ENCODE peak calls at places on chromosomes 5 and 9, in four cellular contexts. K is GM13976, M is fibroblast of lung, S is fibroblast of mammary gland. D is an unnamed sample.

GRCh38 chr5:170782438-170782837 is 1.1 kb upstream of the GABRP start:
- DNase-seq in K (no peak), M (no peak), S (no peak), D (no peak)

GRCh38 chr9:117034862-117035261 is 347.8 kb downstream of the TRIM32 start:
- DNase-seq in K (no peak), M (no peak), S (no peak), D (no peak)

GRCh38 chr9:87812375-87813118 is 70.1 kb upstream of the SPATA31E1 start:
- DNase-seq in K (peak), M (peak), S (peak), D (peak)

GRCh38 chr9:81634437-81634836 is 54.9 kb downstream of the TLE1 start:
- DNase-seq in K (no peak), M (no peak), S (no peak), D (no peak)

GRCh38 chr5:14399054-14399657 is 182.4 kb upstream of the OTULINL start:
- DNase-seq in K (peak), M (peak), S (peak), D (peak)

GRCh38 chr9:113139225-113139829 is 11.5 kb upstream of the SLC31A2 start:
- DNase-seq in K (no peak), M (no peak), S (no peak), D (no peak)

GRCh38 chr9:137136261-137136925 is 2.6 kb upstream of the GRIN1 start:
- DNase-seq in K (no peak), M (no peak), S (no peak), D (no peak)

GRCh38 chr9:95413793-95414192 is 96.3 kb upstream of the FANCC start:
- DNase-seq in K (no peak), M (no peak), S (no peak), D (no peak)

GRCh38 chr5:141547921-141548320 is 59.0 kb downstream of the PCDHGC5 start:
- DNase-seq in K (no peak), M (no peak), S (no peak), D (no peak)

GRCh38 chr5:97838214-97838613 is 655.2 kb upstream of the RIOK2 start:
- DNase-seq in K (peak), M (peak), S (peak), D (peak)

GRCh38 chr9:13354733-13355132 is 75.2 kb upstream of the MPDZ start:
- DNase-seq in K (no peak), M (peak), S (peak), D (no peak)

GRCh38 chr9:13352451-13352979 is 73.0 kb upstream of the MPDZ start:
- DNase-seq in K (no peak), M (no peak), S (no peak), D (no peak)

DNA sequence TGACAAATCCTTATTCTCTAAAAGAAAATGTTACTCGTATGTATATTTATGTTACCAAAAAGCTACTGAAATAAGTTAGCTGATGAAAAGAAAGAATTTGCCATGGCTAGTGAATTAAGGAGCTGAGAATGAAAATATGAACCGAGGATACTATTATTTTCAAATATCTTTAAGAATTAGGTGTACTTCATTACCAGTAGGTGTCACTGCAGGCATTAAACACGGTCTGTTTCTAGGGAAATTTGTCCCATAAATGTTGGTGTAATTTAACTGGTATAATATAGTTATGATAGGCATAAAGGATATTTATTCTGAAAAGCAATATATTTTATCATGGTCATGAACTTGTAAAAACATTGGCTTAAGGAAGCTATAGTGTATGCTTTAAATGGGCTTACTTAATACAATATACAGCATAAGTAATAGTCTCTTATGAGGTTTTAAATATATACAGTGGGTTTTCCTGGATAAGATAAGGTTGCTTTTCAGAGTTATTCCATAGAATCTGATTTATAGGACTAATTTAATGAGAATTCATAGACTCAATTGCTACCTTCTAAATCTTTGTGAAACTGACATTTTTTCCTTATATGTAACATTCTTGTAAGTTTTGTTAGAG is 72.4 kb upstream of the MPDZ start:
- DNase-seq in K (no peak), M (peak), S (peak), D (peak)
- TF ChIP-seq CTCF in K (peak), M (peak), S (peak), D (peak)

GRCh38 chr5:180206993-180207392 is 2.0 kb downstream of the RASGEF1C start:
- DNase-seq in K (no peak), M (no peak), S (no peak), D (no peak)

GRCh38 chr5:180208038-180208434 is 975 bp downstream of the RASGEF1C start:
- DNase-seq in K (no peak), M (no peak), S (no peak), D (no peak)

GRCh38 chr5:180209137-180209581 is at the start of gene RASGEF1C:
- DNase-seq in K (peak), M (peak), S (peak), D (peak)

GRCh38 chr5:180207593-180207992 is 1.4 kb downstream of the RASGEF1C start:
- DNase-seq in K (no peak), M (no peak), S (no peak), D (no peak)

GRCh38 chr5:180208435-180209081 is 453 bp downstream of the RASGEF1C start:
- DNase-seq in K (no peak), M (no peak), S (no peak), D (no peak)
- TF ChIP-seq CTCF in K (no peak), M (no peak), S (no peak), D (no peak)

GRCh38 chr5:172833691-172834569 is at the start of gene ERGIC1:
- DNase-seq in K (peak), M (peak), S (peak), D (peak)
- TF ChIP-seq CTCF in K (no peak), M (no peak), S (no peak), D (no peak)

DNA sequence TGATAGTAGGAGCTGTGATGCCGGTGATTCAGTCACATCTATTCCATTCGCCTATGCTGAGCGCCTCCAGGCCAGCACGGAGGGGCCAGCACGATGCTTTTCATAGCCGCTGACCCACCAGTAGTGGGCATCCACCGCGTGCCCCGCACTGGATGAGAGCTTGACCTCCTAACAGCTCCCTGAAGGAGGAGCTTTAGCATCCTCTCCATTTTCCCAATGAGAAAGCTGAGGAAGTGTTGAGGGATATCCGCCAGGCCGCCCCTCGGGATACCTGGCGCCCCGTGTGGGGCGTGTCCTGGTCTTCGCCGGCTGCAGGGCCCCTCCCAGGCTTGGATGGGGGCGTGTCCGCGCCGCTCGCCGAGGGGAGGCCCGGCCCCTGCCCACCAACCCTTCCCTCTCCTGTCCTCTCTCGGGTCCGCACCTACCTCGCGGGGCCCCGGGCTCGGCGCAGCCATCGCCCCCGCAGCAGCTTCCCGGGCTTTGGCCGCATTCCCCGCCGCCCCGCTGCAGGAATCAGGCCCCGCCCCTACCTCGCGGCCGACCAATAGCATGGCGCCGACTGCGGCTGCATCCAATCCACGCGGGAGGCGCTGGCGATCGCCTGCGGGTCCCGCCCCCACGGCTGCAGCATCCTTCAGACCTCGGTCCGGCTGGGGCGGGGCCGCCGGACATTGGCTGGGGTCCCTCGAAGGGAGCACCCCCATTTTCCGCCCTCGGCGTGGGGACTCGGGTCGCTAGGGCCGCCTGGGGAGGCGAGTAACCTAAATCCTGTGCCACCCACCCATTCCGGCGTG is at the start of gene PIP5KL1:
- DNase-seq in K (peak), M (peak), S (peak), D (peak)
- TF ChIP-seq CTCF in K (no peak), M (peak), S (peak), D (peak)

GRCh38 chr9:92438900-92439526 is 14.7 kb upstream of the OMD start:
- DNase-seq in K (no peak), M (peak), S (peak), D (no peak)
- TF ChIP-seq CTCF in K (no peak), M (peak), S (peak), D (no peak)

DNA sequence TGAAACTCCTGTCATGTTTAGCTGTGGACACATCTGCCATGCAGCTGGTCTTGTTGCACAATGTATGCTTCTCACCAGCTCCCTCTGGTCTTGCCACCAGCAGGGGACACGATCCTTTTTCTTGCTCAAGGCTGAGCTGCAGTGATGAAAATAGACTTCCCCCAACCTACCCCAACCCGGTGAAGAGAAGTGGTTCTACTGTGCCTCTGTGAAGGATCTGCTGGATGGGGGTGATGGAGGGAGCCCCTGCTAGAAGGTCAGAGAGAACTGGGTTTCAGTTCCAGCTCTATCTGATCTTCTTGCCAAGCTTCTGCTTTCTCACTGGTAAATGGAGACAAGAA is 185.3 kb upstream of the KLF4 start:
- DNase-seq in K (no peak), M (peak), S (peak), D (no peak)
- TF ChIP-seq CTCF in K (no peak), M (no peak), S (no peak), D (no peak)

GRCh38 chr5:154940772-154941620 is at the start of gene MRPL22:
- DNase-seq in K (peak), M (peak), S (peak), D (peak)
- TF ChIP-seq CTCF in K (no peak), M (no peak), S (no peak), D (no peak)

DNA sequence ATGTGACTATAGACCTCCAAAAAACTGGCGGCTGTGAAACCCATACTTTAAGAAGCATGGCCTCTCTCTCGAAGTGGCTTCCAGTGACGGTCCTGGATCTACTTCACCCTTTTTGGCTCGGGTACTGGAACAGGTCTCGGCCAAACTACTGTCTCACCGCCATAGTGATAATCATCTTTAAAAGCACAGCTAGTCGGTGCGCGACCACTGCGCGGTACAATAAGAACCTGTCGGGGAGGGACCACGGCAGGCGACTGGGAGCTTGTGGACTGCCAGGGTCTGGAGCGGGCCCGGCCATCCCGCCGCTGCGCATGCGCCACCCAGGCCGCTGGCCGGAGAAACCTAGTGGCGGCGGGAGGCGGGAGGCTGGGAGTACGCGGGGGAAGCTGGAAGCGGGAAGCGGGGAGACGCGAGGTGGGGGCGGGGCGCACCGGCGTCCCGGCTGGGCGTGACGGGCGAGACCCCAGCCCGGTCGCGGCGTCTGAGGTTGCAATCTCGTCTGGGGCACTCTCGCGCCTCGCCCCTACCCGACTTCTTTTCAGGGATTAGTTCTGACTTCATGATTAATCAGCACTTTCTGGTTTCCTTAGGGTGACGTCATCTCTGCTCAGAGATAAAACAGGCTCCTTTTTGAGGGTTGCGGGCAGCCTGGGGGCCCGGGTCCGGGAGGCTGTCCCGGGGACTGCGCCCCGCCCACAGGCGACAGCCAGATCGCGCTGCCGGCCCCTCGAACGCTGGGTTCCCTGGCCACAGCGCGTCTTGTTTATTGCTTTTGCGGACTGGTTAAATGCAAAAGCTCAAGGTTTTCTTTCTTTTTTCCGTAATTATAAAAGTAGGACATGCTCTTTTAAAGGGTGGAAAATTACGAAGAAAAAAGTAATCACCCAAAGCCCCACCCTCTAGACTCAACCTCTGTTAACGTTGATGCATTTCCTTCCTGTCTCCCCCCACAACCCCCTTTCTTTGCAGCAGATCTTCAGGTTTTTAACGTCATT is 266.8 kb downstream of the CWC27 start:
- DNase-seq in K (peak), M (peak), S (peak), D (peak)
- TF ChIP-seq CTCF in K (no peak), M (no peak), S (no peak), D (no peak)

GRCh38 chr5:173875189-173875588 is 13.0 kb upstream of the CPEB4 start:
- DNase-seq in K (no peak), M (no peak), S (no peak), D (no peak)
- TF ChIP-seq CTCF in K (no peak), M (no peak), S (no peak), D (no peak)

DNA sequence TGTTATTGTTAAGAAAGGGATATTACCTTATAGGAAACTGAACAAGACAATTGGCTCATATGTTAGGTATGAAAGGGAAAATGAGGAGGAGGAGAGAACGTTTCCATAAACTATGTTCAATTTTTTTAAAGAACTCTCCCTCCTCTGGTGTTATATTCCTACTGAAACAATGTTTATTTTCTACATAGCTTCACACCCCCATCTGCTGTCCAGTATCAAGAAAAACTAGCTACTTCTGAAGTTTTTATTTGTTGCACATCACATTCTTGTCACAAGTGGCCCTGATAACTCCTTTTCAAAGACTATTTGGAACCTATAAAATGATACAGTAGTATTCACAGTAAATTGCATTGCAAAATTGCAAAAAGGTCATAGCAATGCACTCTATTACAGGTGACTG is 223.4 kb upstream of the FAM174A start:
- DNase-seq in K (no peak), M (peak), S (no peak), D (no peak)
- TF ChIP-seq CTCF in K (no peak), M (no peak), S (no peak), D (peak)

D was measured in GM10248.